ENCODE peak calls at places on chromosomes 16 and 17, in five cellular contexts. B, G, T, M and N are unnamed samples.

GRCh38 chr16:24686678-24687077 is 42.8 kb upstream of the TNRC6A start:
- DNase-seq in M (no peak), T (no peak), G (no peak), B (peak), N (no peak)

GRCh38 chr17:79113699-79114098 is 39.1 kb downstream of the ENGASE start:
- DNase-seq in G (no peak), B (no peak), T (no peak), M (no peak), N (no peak)

GRCh38 chr17:2892305-2892971 is 96.2 kb downstream of the RAP1GAP2 start:
- DNase-seq in T (no peak), B (peak), G (no peak), M (peak), N (no peak)

GRCh38 chr17:81920612-81921530 is 2.9 kb upstream of the SIRT7 start:
- DNase-seq in M (no peak), T (no peak), G (no peak), B (no peak), N (no peak)

GRCh38 chr16:84247844-84248243 is 8.0 kb upstream of the KCNG4 start:
- DNase-seq in B (no peak), T (no peak), G (no peak), M (no peak), N (no peak)

GRCh38 chr16:66335704-66336329 is 30.7 kb upstream of the CDH5 start:
- DNase-seq in B (peak), G (no peak), M (peak), T (no peak), N (peak)

GRCh38 chr17:79691931-79692330 is 38.8 kb upstream of the ENPP7 start:
- DNase-seq in M (no peak), G (no peak), B (no peak), T (no peak), N (no peak)

GRCh38 chr16:48353565-48354163 is 31.5 kb downstream of the SIAH1 start:
- DNase-seq in G (peak), M (peak), B (peak), T (peak), N (peak)

GRCh38 chr17:9230346-9230745 is 209.0 kb downstream of the NTN1 start:
- DNase-seq in B (no peak), G (no peak), T (no peak), M (no peak), N (no peak)

GRCh38 chr17:68457539-68458259 is 403 bp upstream of the WIPI1 start:
- DNase-seq in B (peak), T (peak), G (peak), M (peak), N (peak)

GRCh38 chr16:55907661-55908060 is 32.5 kb upstream of the CES5A start:
- DNase-seq in G (no peak), T (no peak), B (no peak), M (no peak), N (no peak)

GRCh38 chr16:69799601-69800000 is 37.5 kb downstream of the WWP2 start:
- DNase-seq in G (no peak), M (no peak), T (no peak), B (no peak), N (no peak)

GRCh38 chr17:58308985-58309917 is 19.3 kb downstream of the TSPOAP1 start:
- DNase-seq in M (no peak), T (no peak), B (no peak), G (no peak), N (no peak)

GRCh38 chr17:2706911-2707510 is 4.6 kb downstream of the CLUH start:
- DNase-seq in B (no peak), M (no peak), G (peak), T (no peak), N (no peak)

GRCh38 chr16:2470603-2471015 is 488 bp upstream of the NTN3 start:
- DNase-seq in B (no peak), T (no peak), G (no peak), M (no peak), N (peak)

GRCh38 chr17:61660726-61661125 is 69.7 kb upstream of the NACA2 start:
- DNase-seq in G (no peak), B (no peak), T (no peak), M (no peak), N (no peak)

GRCh38 chr16:1993731-1994131 is 4.0 kb downstream of the SYNGR3 start:
- DNase-seq in T (no peak), M (no peak), B (peak), G (no peak), N (no peak)

GRCh38 chr17:79925242-79925957 is 86.2 kb upstream of the CBX4 start:
- DNase-seq in T (no peak), G (peak), M (peak), B (no peak), N (no peak)